ENCODE peak calls at places on chromosomes 11 and 22, in seven cellular contexts. One of them, this sample, is unnamed.
A peak's percentile ranks its signal among the peaks of the same experiment; 100 is the strongest.

GRCh38 chr11:8333431-8334401 is 70.0 kb upstream of the LMO1 start:
- DNase-seq in Calu3: peak; percentile 43
- DNase-seq in AG09309: no peak
- DNase-seq in nephron progenitor cell: no peak
- DNase-seq in AG04450: no peak
- DNase-seq in omental fat pad: no peak
- DNase-seq in IMR-90: no peak
- DNase-seq in this sample: no peak

GRCh38 chr22:46113910-46114517 is 36.3 kb upstream of the PPARA start:
- DNase-seq in Calu3: no peak
- DNase-seq in AG09309: no peak
- DNase-seq in nephron progenitor cell: no peak
- DNase-seq in IMR-90: no peak
- DNase-seq in AG04450: no peak
- DNase-seq in omental fat pad: no peak
- DNase-seq in this sample: no peak

GRCh38 chr11:94866231-94866827 is 98.2 kb downstream of the AMOTL1 start:
- DNase-seq in nephron progenitor cell: no peak
- DNase-seq in AG09309: no peak
- DNase-seq in AG04450: no peak
- DNase-seq in Calu3: no peak
- DNase-seq in omental fat pad: no peak
- DNase-seq in IMR-90: no peak
- DNase-seq in this sample: no peak

GRCh38 chr22:23218867-23219251 is 38.5 kb downstream of the BCR start:
- DNase-seq in AG04450: no peak
- DNase-seq in AG09309: no peak
- DNase-seq in omental fat pad: no peak
- DNase-seq in IMR-90: peak; percentile 62
- DNase-seq in nephron progenitor cell: peak; percentile 78
- DNase-seq in Calu3: peak; percentile 41
- DNase-seq in this sample: no peak

GRCh38 chr11:132080121-132080520 is 709.7 kb downstream of the NTM start:
- DNase-seq in nephron progenitor cell: no peak
- DNase-seq in IMR-90: no peak
- DNase-seq in AG09309: no peak
- DNase-seq in omental fat pad: no peak
- DNase-seq in AG04450: no peak
- DNase-seq in Calu3: no peak
- DNase-seq in this sample: no peak

GRCh38 chr11:66958956-66959274 is 732 bp upstream of the PC start:
- DNase-seq in IMR-90: no peak
- DNase-seq in AG09309: no peak
- DNase-seq in omental fat pad: no peak
- DNase-seq in AG04450: no peak
- DNase-seq in nephron progenitor cell: no peak
- DNase-seq in Calu3: no peak
- DNase-seq in this sample: no peak

GRCh38 chr22:20246368-20247009 is 21.6 kb downstream of the RTN4R start:
- DNase-seq in IMR-90: no peak
- DNase-seq in AG09309: no peak
- DNase-seq in nephron progenitor cell: peak; percentile 52
- DNase-seq in Calu3: no peak
- DNase-seq in AG04450: no peak
- DNase-seq in omental fat pad: no peak
- DNase-seq in this sample: no peak

GRCh38 chr11:39668640-39669039 is 1790.8 kb downstream of the LRRC4C start:
- DNase-seq in AG09309: no peak
- DNase-seq in nephron progenitor cell: no peak
- DNase-seq in omental fat pad: no peak
- DNase-seq in IMR-90: no peak
- DNase-seq in AG04450: peak; percentile 1
- DNase-seq in Calu3: no peak
- DNase-seq in this sample: no peak

GRCh38 chr11:12193515-12194336 is 83.3 kb downstream of the MICAL2 start:
- DNase-seq in nephron progenitor cell: no peak
- DNase-seq in AG09309: no peak
- DNase-seq in IMR-90: no peak
- DNase-seq in omental fat pad: no peak
- DNase-seq in Calu3: no peak
- DNase-seq in AG04450: no peak
- DNase-seq in this sample: no peak

GRCh38 chr11:92251980-92252379 is 27.4 kb downstream of the FAT3 start:
- DNase-seq in IMR-90: peak; percentile 68
- DNase-seq in AG04450: peak; percentile 30
- DNase-seq in Calu3: no peak
- DNase-seq in nephron progenitor cell: no peak
- DNase-seq in AG09309: no peak
- DNase-seq in omental fat pad: no peak
- DNase-seq in this sample: no peak

GRCh38 chr11:108368134-108368533 is 99.2 kb downstream of the C11orf65 start:
- DNase-seq in omental fat pad: no peak
- DNase-seq in AG09309: no peak
- DNase-seq in nephron progenitor cell: no peak
- DNase-seq in AG04450: no peak
- DNase-seq in Calu3: no peak
- DNase-seq in IMR-90: peak; percentile 20
- DNase-seq in this sample: no peak

GRCh38 chr11:1502168-1502955 is 15.8 kb upstream of the MOB2 start:
- DNase-seq in IMR-90: no peak
- DNase-seq in AG04450: no peak
- DNase-seq in Calu3: no peak
- DNase-seq in nephron progenitor cell: peak; percentile 40
- DNase-seq in AG09309: no peak
- DNase-seq in omental fat pad: no peak
- DNase-seq in this sample: no peak

GRCh38 chr22:30453731-30454510 is 17.9 kb downstream of the SEC14L3 start:
- DNase-seq in nephron progenitor cell: peak; percentile 18
- DNase-seq in AG04450: no peak
- DNase-seq in Calu3: peak; percentile 23
- DNase-seq in IMR-90: no peak
- DNase-seq in AG09309: no peak
- DNase-seq in omental fat pad: no peak
- DNase-seq in this sample: no peak

GRCh38 chr11:79507726-79508125 is 66.9 kb upstream of the TENM4 start:
- DNase-seq in nephron progenitor cell: no peak
- DNase-seq in Calu3: no peak
- DNase-seq in AG04450: no peak
- DNase-seq in omental fat pad: no peak
- DNase-seq in IMR-90: no peak
- DNase-seq in AG09309: no peak
- DNase-seq in this sample: no peak

GRCh38 chr22:35023692-35024363 is 42.1 kb upstream of the ISX start:
- DNase-seq in nephron progenitor cell: peak; percentile 96
- DNase-seq in Calu3: peak; percentile 87
- DNase-seq in AG04450: no peak
- DNase-seq in IMR-90: no peak
- DNase-seq in omental fat pad: peak; percentile 64
- DNase-seq in AG09309: no peak
- DNase-seq in this sample: peak; percentile 38

GRCh38 chr11:2138436-2139117 is 612 bp downstream of the IGF2 start:
- DNase-seq in AG04450: no peak
- DNase-seq in IMR-90: no peak
- DNase-seq in omental fat pad: no peak
- DNase-seq in Calu3: no peak
- DNase-seq in AG09309: no peak
- DNase-seq in nephron progenitor cell: peak; percentile 46
- DNase-seq in this sample: no peak

GRCh38 chr22:17113600-17113999 is 7.6 kb downstream of the TMEM121B start:
- DNase-seq in AG09309: no peak
- DNase-seq in nephron progenitor cell: no peak
- DNase-seq in AG04450: no peak
- DNase-seq in Calu3: no peak
- DNase-seq in IMR-90: no peak
- DNase-seq in omental fat pad: no peak
- DNase-seq in this sample: no peak

GRCh38 chr11:86802601-86803051 is 2.3 kb downstream of the PRSS23 start:
- DNase-seq in IMR-90: peak; percentile 57
- DNase-seq in Calu3: peak; percentile 25
- DNase-seq in AG04450: no peak
- DNase-seq in omental fat pad: no peak
- DNase-seq in nephron progenitor cell: no peak
- DNase-seq in AG09309: no peak
- DNase-seq in this sample: no peak

GRCh38 chr22:48226026-48227013 is 1463.9 kb downstream of the TBC1D22A start:
- DNase-seq in omental fat pad: no peak
- DNase-seq in AG04450: no peak
- DNase-seq in nephron progenitor cell: no peak
- DNase-seq in Calu3: no peak
- DNase-seq in IMR-90: no peak
- DNase-seq in AG09309: no peak
- DNase-seq in this sample: no peak

GRCh38 chr22:48622891-48623545 is 1204.7 kb downstream of the BRD1 start:
- DNase-seq in omental fat pad: no peak
- DNase-seq in Calu3: no peak
- DNase-seq in IMR-90: no peak
- DNase-seq in nephron progenitor cell: no peak
- DNase-seq in AG09309: no peak
- DNase-seq in AG04450: no peak
- DNase-seq in this sample: no peak

GRCh38 chr22:40580631-40581030 is 55.9 kb downstream of the MRTFA start:
- DNase-seq in IMR-90: no peak
- DNase-seq in nephron progenitor cell: no peak
- DNase-seq in omental fat pad: no peak
- DNase-seq in AG04450: no peak
- DNase-seq in Calu3: no peak
- DNase-seq in AG09309: no peak
- DNase-seq in this sample: no peak

DNA sequence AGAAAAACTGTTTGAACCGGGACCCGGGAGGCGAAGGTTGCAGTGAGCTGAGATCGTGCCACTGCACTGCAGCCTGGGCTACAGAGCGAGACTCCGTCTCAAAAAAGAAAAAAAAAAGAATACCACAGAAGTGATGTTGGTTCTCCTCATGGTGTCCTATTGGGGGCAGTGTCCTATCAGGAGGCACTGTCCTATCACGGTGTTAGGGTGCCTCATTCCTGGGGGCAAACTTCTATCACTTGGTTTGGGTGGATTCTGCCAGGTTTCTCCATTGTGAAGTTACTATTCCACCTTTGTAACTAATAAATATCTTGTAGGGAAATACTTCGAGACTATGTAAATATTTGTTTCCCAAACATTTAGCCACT is 19.6 kb downstream of the PRR14L start:
- DNase-seq in IMR-90: no peak
- DNase-seq in AG04450: no peak
- DNase-seq in nephron progenitor cell: no peak
- DNase-seq in Calu3: no peak
- DNase-seq in omental fat pad: no peak
- DNase-seq in AG09309: no peak
- DNase-seq in this sample: no peak
- TF ChIP-seq CTCF in IMR-90: no peak
- TF ChIP-seq CTCF in AG04450: no peak
- TF ChIP-seq CTCF in nephron progenitor cell: no peak
- TF ChIP-seq CTCF in Calu3: peak; percentile 14
- TF ChIP-seq CTCF in omental fat pad: no peak
- TF ChIP-seq CTCF in AG09309: no peak
- TF ChIP-seq CTCF in this sample: no peak

DNA sequence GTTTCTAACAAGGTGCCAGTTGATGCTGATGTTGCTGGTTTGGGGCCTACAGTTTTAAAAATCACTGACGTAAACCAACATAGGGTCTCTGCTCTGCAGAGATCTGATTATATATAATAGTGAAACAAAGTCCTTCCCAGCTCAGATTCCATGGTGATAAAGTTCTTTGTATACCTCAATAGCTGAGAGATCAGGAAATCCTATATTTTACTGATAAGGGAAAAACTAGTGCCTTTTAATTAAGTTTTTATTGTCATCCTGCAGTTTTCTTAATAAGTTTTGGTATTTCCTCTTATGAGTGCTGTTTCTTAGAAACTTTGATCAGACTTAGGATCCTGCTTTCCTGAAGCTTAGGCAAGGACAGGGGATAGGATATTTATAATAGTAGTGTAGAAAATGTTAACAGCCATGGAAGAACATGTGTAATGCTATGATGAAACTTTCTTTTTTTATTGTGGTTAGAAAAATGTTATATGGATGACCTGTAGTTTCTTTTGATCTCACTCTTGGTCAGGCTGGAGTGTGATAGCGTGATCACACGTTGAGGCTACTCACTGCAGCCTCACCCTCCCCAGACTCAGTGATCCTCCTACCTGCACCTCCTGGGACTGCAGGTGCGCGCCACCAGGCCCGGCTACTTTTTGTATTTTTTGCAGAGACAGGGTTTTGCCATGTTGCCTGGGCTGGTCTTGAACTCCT is 14.1 kb downstream of the CAPRIN1 start:
- DNase-seq in AG09309: no peak
- DNase-seq in IMR-90: peak; percentile 59
- DNase-seq in omental fat pad: no peak
- DNase-seq in nephron progenitor cell: no peak
- DNase-seq in AG04450: no peak
- DNase-seq in Calu3: no peak
- DNase-seq in this sample: no peak
- TF ChIP-seq CTCF in AG09309: peak; percentile 19
- TF ChIP-seq CTCF in IMR-90: peak; percentile 13
- TF ChIP-seq CTCF in omental fat pad: no peak
- TF ChIP-seq CTCF in nephron progenitor cell: no peak
- TF ChIP-seq CTCF in AG04450: no peak
- TF ChIP-seq CTCF in Calu3: no peak
- TF ChIP-seq CTCF in this sample: peak; percentile 22

GRCh38 chr11:102812188-102812587 is 14.2 kb upstream of the MMP1 start:
- DNase-seq in AG09309: no peak
- DNase-seq in nephron progenitor cell: no peak
- DNase-seq in Calu3: no peak
- DNase-seq in IMR-90: no peak
- DNase-seq in AG04450: no peak
- DNase-seq in omental fat pad: no peak
- DNase-seq in this sample: no peak

GRCh38 chr11:102813484-102813883 is 15.5 kb upstream of the MMP1 start:
- DNase-seq in AG09309: no peak
- DNase-seq in IMR-90: no peak
- DNase-seq in Calu3: no peak
- DNase-seq in omental fat pad: no peak
- DNase-seq in nephron progenitor cell: no peak
- DNase-seq in AG04450: no peak
- DNase-seq in this sample: no peak

GRCh38 chr11:102810943-102811528 is 13.1 kb upstream of the MMP1 start:
- DNase-seq in Calu3: no peak
- DNase-seq in AG09309: no peak
- DNase-seq in IMR-90: peak; percentile 45
- DNase-seq in nephron progenitor cell: no peak
- DNase-seq in AG04450: no peak
- DNase-seq in omental fat pad: no peak
- DNase-seq in this sample: no peak

GRCh38 chr11:102806296-102806695 is 8.3 kb upstream of the MMP1 start:
- DNase-seq in IMR-90: peak; percentile 50
- DNase-seq in Calu3: no peak
- DNase-seq in omental fat pad: no peak
- DNase-seq in AG04450: peak; percentile 24
- DNase-seq in nephron progenitor cell: no peak
- DNase-seq in AG09309: no peak
- DNase-seq in this sample: no peak

GRCh38 chr11:102807921-102808320 is 10.0 kb upstream of the MMP1 start:
- DNase-seq in Calu3: peak; percentile 75
- DNase-seq in nephron progenitor cell: peak; percentile 41
- DNase-seq in AG04450: no peak
- DNase-seq in AG09309: no peak
- DNase-seq in IMR-90: peak; percentile 19
- DNase-seq in omental fat pad: no peak
- DNase-seq in this sample: no peak
- TF ChIP-seq CTCF in Calu3: peak; percentile 46
- TF ChIP-seq CTCF in nephron progenitor cell: peak; percentile 34
- TF ChIP-seq CTCF in AG04450: peak; percentile 30
- TF ChIP-seq CTCF in AG09309: peak; percentile 35
- TF ChIP-seq CTCF in IMR-90: peak; percentile 33
- TF ChIP-seq CTCF in omental fat pad: no peak
- TF ChIP-seq CTCF in this sample: no peak

GRCh38 chr11:73334244-73335203 is 26.4 kb downstream of the ARHGEF17 start:
- DNase-seq in omental fat pad: peak; percentile 89
- DNase-seq in IMR-90: peak; percentile 91
- DNase-seq in AG04450: no peak
- DNase-seq in Calu3: peak; percentile 63
- DNase-seq in nephron progenitor cell: peak; percentile 38
- DNase-seq in AG09309: no peak
- DNase-seq in this sample: no peak
- TF ChIP-seq CTCF in omental fat pad: no peak
- TF ChIP-seq CTCF in IMR-90: peak; percentile 4
- TF ChIP-seq CTCF in AG04450: no peak
- TF ChIP-seq CTCF in Calu3: no peak
- TF ChIP-seq CTCF in nephron progenitor cell: no peak
- TF ChIP-seq CTCF in AG09309: peak; percentile 2
- TF ChIP-seq CTCF in this sample: no peak